ENCODE peak calls at places on chromosomes 3 and 15, in six cellular contexts. C is effector memory CD4-positive, alpha-beta T cell; D is mucosa of descending colon; N is spleen; B is stomach; O is endothelial cell of umbilical vein. E is an unnamed sample.

GRCh38 chr3:162302983-162303624 is 806.5 kb downstream of the OTOL1 start:
- DNase-seq in B (no peak), D (no peak), N (no peak), C (no peak), O (no peak), E (no peak)

GRCh38 chr3:173411288-173412064 is 13.9 kb downstream of the NLGN1 start:
- DNase-seq in O (peak; percentile 80), D (peak; percentile 20), C (no peak), B (no peak), N (no peak), E (no peak)

GRCh38 chr3:102181202-102181920 is 253.5 kb upstream of the ZPLD1 start:
- DNase-seq in N (no peak), D (no peak), C (no peak), B (no peak), O (peak; percentile 86), E (no peak)

GRCh38 chr3:72593881-72594397 is 254.3 kb downstream of the SHQ1 start:
- DNase-seq in C (no peak), O (no peak), B (no peak), D (no peak), N (no peak), E (no peak)

GRCh38 chr15:29822685-29823459 is 604 bp upstream of the TJP1 start:
- DNase-seq in B (peak; percentile 72), N (no peak), O (peak; percentile 87), C (no peak), D (peak; percentile 66), E (peak; percentile 91)

GRCh38 chr15:58779554-58779953 is 8.5 kb downstream of the MINDY2 start:
- DNase-seq in O (no peak), B (no peak), D (no peak), N (no peak), C (no peak), E (no peak)

GRCh38 chr3:156787926-156788663 is 38.1 kb upstream of the LEKR1 start:
- DNase-seq in D (no peak), C (no peak), O (peak; percentile 43), N (no peak), B (no peak), E (no peak)

GRCh38 chr15:33109345-33109744 is 85.2 kb downstream of the FMN1 start:
- DNase-seq in O (no peak), B (no peak), C (no peak), N (no peak), D (no peak), E (no peak)

GRCh38 chr3:58150130-58150663 is 60.6 kb downstream of the DNASE1L3 start:
- DNase-seq in C (no peak), B (no peak), O (no peak), N (no peak), D (no peak), E (no peak)

GRCh38 chr3:48950051-48950450 is 31.4 kb downstream of the ARIH2 start:
- DNase-seq in B (no peak), C (no peak), D (no peak), N (no peak), O (no peak), E (no peak)
- H3K4me3 ChIP-seq in B (no peak overlapping the region), C (no peak overlapping the region), D (no peak overlapping the region), N (no peak overlapping the region), O (no peak overlapping the region), E (no peak overlapping the region)

GRCh38 chr3:141280690-141281089 is 49.1 kb downstream of the PXYLP1 start:
- DNase-seq in B (no peak), N (no peak), C (no peak), D (no peak), O (no peak), E (no peak)
- H3K4me1 ChIP-seq in B (no peaks in the 10 kb centered on the region), N (peaks cover 8% of the 10 kb centered on the region), C (no peaks in the 10 kb centered on the region), D (no peaks in the 10 kb centered on the region), O (peaks cover 5% of the 10 kb centered on the region), E (peaks cover 12% of the 10 kb centered on the region)

DNA sequence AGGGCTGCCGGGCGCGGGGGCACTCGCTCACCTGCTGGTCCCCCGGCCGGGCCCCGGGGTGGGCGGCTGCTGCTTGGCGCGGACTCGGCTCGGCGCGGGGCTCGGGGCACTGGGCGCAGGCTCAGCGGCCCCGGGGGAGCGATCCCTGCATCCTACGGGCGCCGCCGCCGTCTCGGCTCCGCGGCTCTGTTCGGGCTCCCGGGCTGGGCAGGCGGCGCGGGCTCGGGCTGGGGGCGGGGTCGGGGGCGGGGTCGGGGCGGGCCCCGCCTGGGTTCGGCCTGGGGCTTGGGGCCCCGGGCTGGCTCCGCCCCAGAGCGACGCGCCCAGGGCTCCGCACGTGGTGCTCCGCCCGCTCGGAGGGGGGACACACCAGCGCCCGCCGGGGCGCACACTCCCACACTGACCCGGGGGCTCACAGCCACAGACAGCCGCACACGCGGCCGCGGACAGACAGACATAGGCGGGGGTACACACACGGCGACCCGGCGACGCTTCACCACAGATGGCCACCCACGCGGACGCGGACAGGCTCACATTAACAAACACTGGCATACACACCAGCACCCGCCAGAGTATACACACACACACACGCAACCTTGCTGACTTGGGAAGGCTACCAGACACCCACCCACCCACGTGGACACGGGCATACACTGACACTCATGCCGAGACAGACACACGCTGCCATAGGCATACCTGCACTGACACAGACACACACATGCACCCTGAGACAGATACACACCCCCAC is at the start of gene SCN5A:
- DNase-seq in O (peak; percentile 38), D (peak; percentile 48), B (peak; percentile 50), C (peak; percentile 29), N (peak; percentile 80), E (no peak)
- H3K4me3 ChIP-seq in O (peak within 1 kb of the TSS; percentile 80), D (peak within 1 kb of the TSS; percentile 19), B (peak within 1 kb of the TSS; percentile 67), C (peak within 1 kb of the TSS; percentile 58), N (peak within 1 kb of the TSS; percentile 72), E (peak within 1 kb of the TSS; percentile 85)

GRCh38 chr15:67092726-67093125 is 27.3 kb downstream of the SMAD3 start:
- DNase-seq in D (no peak), C (no peak), N (no peak), B (no peak), O (no peak), E (no peak)
- H3K4me1 ChIP-seq in D (peaks cover 36% of the 10 kb centered on the region), C (peaks cover 63% of the 10 kb centered on the region), N (peaks cover 60% of the 10 kb centered on the region), B (peaks cover 74% of the 10 kb centered on the region), O (peaks cover 57% of the 10 kb centered on the region), E (no peaks in the 10 kb centered on the region)

GRCh38 chr3:119637679-119638525 is 22.5 kb downstream of the POPDC2 start:
- DNase-seq in N (no peak), D (no peak), B (no peak), O (peak; percentile 91), C (no peak), E (no peak)
- H3K4me3 ChIP-seq in N (peak overlapping the region; percentile 37), D (no peak overlapping the region), B (no peak overlapping the region), O (no peak overlapping the region), C (no peak overlapping the region), E (peak overlapping the region; percentile 7)

GRCh38 chr15:64070965-64071851 is 22.4 kb downstream of the CIAO2A start:
- DNase-seq in N (no peak), B (peak; percentile 58), C (no peak), O (peak; percentile 86), D (peak; percentile 55), E (peak; percentile 78)
- H3K4me1 ChIP-seq in N (peaks cover 7% of the 10 kb centered on the region), B (peaks cover 25% of the 10 kb centered on the region), C (no peaks in the 10 kb centered on the region), O (peaks cover 28% of the 10 kb centered on the region), D (peaks cover 11% of the 10 kb centered on the region), E (no peaks in the 10 kb centered on the region)

DNA sequence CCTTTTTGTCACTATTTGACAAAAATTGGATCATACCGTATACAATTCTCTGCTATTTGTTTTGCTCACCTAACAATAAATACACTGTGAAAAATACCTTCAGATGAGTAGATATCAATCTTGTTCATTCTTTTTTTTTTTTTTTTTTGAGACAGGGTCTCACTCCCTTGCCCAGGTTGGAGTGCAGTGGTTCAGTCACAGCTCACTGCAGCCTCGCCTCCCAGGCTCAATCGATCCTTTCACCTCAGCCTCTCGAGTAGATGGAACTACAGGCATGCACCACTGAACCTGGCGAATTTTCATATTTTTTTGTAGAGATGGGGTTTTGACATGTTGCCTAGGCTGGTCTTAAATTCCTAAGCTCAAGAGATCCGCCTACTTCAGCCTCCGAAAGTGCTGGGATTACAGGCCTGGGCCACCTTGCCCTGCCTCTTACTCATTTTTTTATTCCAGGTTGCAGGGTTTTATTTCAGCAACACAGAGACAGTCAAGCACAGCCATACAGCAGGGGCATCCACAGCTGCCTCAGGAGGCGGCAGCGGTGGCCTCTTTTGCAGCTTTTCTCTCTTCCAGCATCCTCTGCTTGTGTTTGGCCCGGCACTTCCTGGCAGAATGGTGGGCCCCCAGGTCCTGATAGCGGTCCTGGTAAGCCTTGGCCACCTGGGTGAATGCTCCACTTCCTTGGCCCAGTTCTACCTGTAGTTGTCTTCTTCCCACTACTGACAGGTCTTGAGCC is 51.2 kb upstream of the CGNL1 start:
- DNase-seq in N (no peak), C (no peak), O (no peak), B (no peak), D (no peak), E (no peak)
- H3K4me3 ChIP-seq in N (no peak overlapping the region), C (no peak overlapping the region), O (no peak overlapping the region), B (no peak overlapping the region), D (no peak overlapping the region), E (no peak overlapping the region)